ENCODE peak calls at places on chromosomes 13 and 19, in ten cellular contexts. One of them, this sample, is unnamed.

GRCh38 chr13:29884671-29885424 is 34.4 kb upstream of the UBL3 start:
- DNase-seq in body of pancreas: no peak
- DNase-seq in ovary: no peak
- DNase-seq in uterus: no peak
- DNase-seq in breast epithelium: no peak
- DNase-seq in gastrocnemius medialis: no peak
- DNase-seq in heart left ventricle: no peak
- DNase-seq in HepG2: peak; percentile 22
- DNase-seq in esophagus squamous epithelium: no peak
- DNase-seq in HCT116: no peak
- DNase-seq in this sample: no peak

GRCh38 chr13:109243311-109243951 is 543.0 kb downstream of the IRS2 start:
- DNase-seq in breast epithelium: peak; percentile 76
- DNase-seq in HCT116: peak; percentile 85
- DNase-seq in heart left ventricle: peak; percentile 68
- DNase-seq in gastrocnemius medialis: peak; percentile 72
- DNase-seq in HepG2: no peak
- DNase-seq in body of pancreas: no peak
- DNase-seq in esophagus squamous epithelium: no peak
- DNase-seq in ovary: no peak
- DNase-seq in uterus: no peak
- DNase-seq in this sample: no peak

GRCh38 chr13:69389899-69390298 is 717.7 kb upstream of the ATXN8OS start:
- DNase-seq in HCT116: no peak
- DNase-seq in breast epithelium: no peak
- DNase-seq in HepG2: no peak
- DNase-seq in heart left ventricle: no peak
- DNase-seq in esophagus squamous epithelium: no peak
- DNase-seq in ovary: no peak
- DNase-seq in uterus: no peak
- DNase-seq in body of pancreas: no peak
- DNase-seq in gastrocnemius medialis: no peak
- DNase-seq in this sample: no peak

GRCh38 chr13:38582133-38582532 is 104.7 kb upstream of the FREM2 start:
- DNase-seq in HCT116: no peak
- DNase-seq in body of pancreas: peak; percentile 8
- DNase-seq in uterus: no peak
- DNase-seq in breast epithelium: no peak
- DNase-seq in heart left ventricle: no peak
- DNase-seq in ovary: no peak
- DNase-seq in esophagus squamous epithelium: no peak
- DNase-seq in HepG2: peak; percentile 47
- DNase-seq in gastrocnemius medialis: no peak
- DNase-seq in this sample: peak; percentile 56

GRCh38 chr13:33186851-33187250 is 98.7 kb downstream of the STARD13 start:
- DNase-seq in HepG2: no peak
- DNase-seq in gastrocnemius medialis: no peak
- DNase-seq in breast epithelium: no peak
- DNase-seq in ovary: no peak
- DNase-seq in HCT116: no peak
- DNase-seq in uterus: no peak
- DNase-seq in esophagus squamous epithelium: no peak
- DNase-seq in heart left ventricle: no peak
- DNase-seq in body of pancreas: no peak
- DNase-seq in this sample: no peak

GRCh38 chr13:65985632-65986031 is 1244.5 kb downstream of the PCDH9 start:
- DNase-seq in gastrocnemius medialis: no peak
- DNase-seq in breast epithelium: no peak
- DNase-seq in esophagus squamous epithelium: no peak
- DNase-seq in HCT116: peak; percentile 67
- DNase-seq in ovary: no peak
- DNase-seq in HepG2: peak; percentile 16
- DNase-seq in heart left ventricle: no peak
- DNase-seq in body of pancreas: no peak
- DNase-seq in uterus: no peak
- DNase-seq in this sample: no peak

GRCh38 chr13:33135097-33135496 is 118.9 kb downstream of the KL start:
- DNase-seq in HepG2: no peak
- DNase-seq in breast epithelium: no peak
- DNase-seq in heart left ventricle: no peak
- DNase-seq in gastrocnemius medialis: no peak
- DNase-seq in body of pancreas: no peak
- DNase-seq in HCT116: no peak
- DNase-seq in esophagus squamous epithelium: no peak
- DNase-seq in uterus: no peak
- DNase-seq in ovary: no peak
- DNase-seq in this sample: no peak

GRCh38 chr13:51525567-51526165 is 58.6 kb upstream of the WDFY2 start:
- DNase-seq in ovary: no peak
- DNase-seq in HCT116: no peak
- DNase-seq in gastrocnemius medialis: no peak
- DNase-seq in heart left ventricle: no peak
- DNase-seq in body of pancreas: no peak
- DNase-seq in HepG2: no peak
- DNase-seq in breast epithelium: no peak
- DNase-seq in uterus: no peak
- DNase-seq in esophagus squamous epithelium: no peak
- DNase-seq in this sample: no peak

GRCh38 chr19:14349426-14349825 is 31.8 kb upstream of the ADGRE5 start:
- DNase-seq in esophagus squamous epithelium: no peak
- DNase-seq in gastrocnemius medialis: no peak
- DNase-seq in body of pancreas: no peak
- DNase-seq in heart left ventricle: no peak
- DNase-seq in HepG2: no peak
- DNase-seq in uterus: no peak
- DNase-seq in HCT116: no peak
- DNase-seq in breast epithelium: no peak
- DNase-seq in ovary: no peak
- DNase-seq in this sample: no peak

GRCh38 chr13:30142502-30143211 is 164.7 kb downstream of the KATNAL1 start:
- DNase-seq in uterus: peak; percentile 57
- DNase-seq in gastrocnemius medialis: peak; percentile 44
- DNase-seq in HCT116: peak; percentile 21
- DNase-seq in body of pancreas: peak; percentile 46
- DNase-seq in HepG2: peak; percentile 6
- DNase-seq in breast epithelium: peak; percentile 89
- DNase-seq in esophagus squamous epithelium: no peak
- DNase-seq in heart left ventricle: no peak
- DNase-seq in ovary: peak; percentile 47
- DNase-seq in this sample: no peak

GRCh38 chr19:58568731-58569130 is 4.4 kb downstream of the MZF1 start:
- DNase-seq in gastrocnemius medialis: no peak
- DNase-seq in esophagus squamous epithelium: no peak
- DNase-seq in HCT116: no peak
- DNase-seq in ovary: peak; percentile 17
- DNase-seq in uterus: peak; percentile 11
- DNase-seq in body of pancreas: no peak
- DNase-seq in HepG2: no peak
- DNase-seq in heart left ventricle: peak; percentile 23
- DNase-seq in breast epithelium: no peak
- DNase-seq in this sample: peak; percentile 6

GRCh38 chr19:38682195-38682867 is 34.9 kb downstream of the ACTN4 start:
- DNase-seq in body of pancreas: no peak
- DNase-seq in esophagus squamous epithelium: no peak
- DNase-seq in breast epithelium: no peak
- DNase-seq in ovary: no peak
- DNase-seq in HCT116: no peak
- DNase-seq in uterus: no peak
- DNase-seq in gastrocnemius medialis: no peak
- DNase-seq in HepG2: no peak
- DNase-seq in heart left ventricle: no peak
- DNase-seq in this sample: no peak
- H3K27ac ChIP-seq in body of pancreas: peak overlapping the region; percentile 98
- H3K27ac ChIP-seq in esophagus squamous epithelium: peak overlapping the region; percentile 98
- H3K27ac ChIP-seq in breast epithelium: peak overlapping the region; percentile 99
- H3K27ac ChIP-seq in ovary: no peak overlapping the region
- H3K27ac ChIP-seq in HCT116: peak overlapping the region; percentile 98
- H3K27ac ChIP-seq in uterus: peak overlapping the region; percentile 95
- H3K27ac ChIP-seq in gastrocnemius medialis: peak overlapping the region; percentile 95
- H3K27ac ChIP-seq in HepG2: peak overlapping the region; percentile 85
- H3K27ac ChIP-seq in heart left ventricle: peak overlapping the region; percentile 93
- H3K27ac ChIP-seq in this sample: peak overlapping the region; percentile 90

DNA sequence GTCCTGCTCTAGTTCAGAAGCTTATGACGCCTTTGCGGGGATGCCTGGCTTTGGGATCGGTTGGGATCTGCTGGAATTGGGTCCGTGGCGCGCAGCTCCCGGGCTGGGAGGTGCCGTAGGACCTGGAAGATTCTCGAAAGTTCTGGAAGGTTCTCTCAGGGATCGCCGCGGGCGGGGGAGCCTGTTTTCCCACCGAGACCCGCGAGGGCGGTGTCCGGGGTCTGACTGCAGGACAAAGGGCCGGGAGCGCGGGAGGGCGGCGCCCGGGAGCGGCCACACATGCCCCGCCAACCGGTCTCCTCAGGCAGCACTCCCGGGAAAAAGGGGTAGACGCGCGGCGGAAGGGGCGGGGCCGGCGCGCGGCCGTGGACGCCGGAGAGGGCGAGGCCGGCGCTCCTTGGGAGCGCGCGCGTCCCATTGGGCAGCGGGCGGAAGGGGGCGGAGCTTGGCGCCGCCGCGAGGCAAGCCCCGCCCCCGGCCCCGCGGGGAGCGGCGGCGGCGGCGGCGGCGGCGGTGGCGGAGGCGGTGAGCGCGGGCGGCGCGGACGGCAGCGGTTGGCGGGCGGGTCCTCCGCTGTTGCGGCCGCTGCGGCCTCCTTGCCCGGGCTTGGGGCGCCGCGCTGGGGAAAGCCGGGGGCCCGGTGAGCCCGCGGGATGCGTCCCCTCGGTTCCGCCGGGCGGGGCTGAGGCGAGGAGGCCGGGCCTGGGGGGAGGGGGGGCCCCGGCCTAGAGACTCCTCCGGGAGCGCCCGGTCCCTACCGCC is 29.0 kb upstream of the NDUFS7 start:
- DNase-seq in esophagus squamous epithelium: no peak
- DNase-seq in body of pancreas: peak; percentile 93
- DNase-seq in uterus: peak; percentile 90
- DNase-seq in HepG2: peak; percentile 82
- DNase-seq in heart left ventricle: peak; percentile 91
- DNase-seq in ovary: peak; percentile 94
- DNase-seq in HCT116: peak; percentile 60
- DNase-seq in breast epithelium: peak; percentile 84
- DNase-seq in gastrocnemius medialis: peak; percentile 90
- DNase-seq in this sample: peak; percentile 83
- TF ChIP-seq POLR2A in esophagus squamous epithelium: no peak
- TF ChIP-seq POLR2A in body of pancreas: peak; percentile 75
- TF ChIP-seq POLR2A in uterus: peak; percentile 64
- TF ChIP-seq POLR2A in HepG2: peak; percentile 41
- TF ChIP-seq POLR2A in heart left ventricle: peak; percentile 92
- TF ChIP-seq POLR2A in ovary: peak; percentile 17
- TF ChIP-seq POLR2A in HCT116: peak; percentile 79
- TF ChIP-seq POLR2A in breast epithelium: peak; percentile 44
- TF ChIP-seq POLR2A in gastrocnemius medialis: peak; percentile 79
- TF ChIP-seq POLR2A in this sample: peak; percentile 78

GRCh38 chr13:24038405-24038804 is 122.1 kb upstream of the SPATA13 start:
- DNase-seq in uterus: no peak
- DNase-seq in HCT116: no peak
- DNase-seq in ovary: no peak
- DNase-seq in heart left ventricle: no peak
- DNase-seq in esophagus squamous epithelium: no peak
- DNase-seq in gastrocnemius medialis: no peak
- DNase-seq in breast epithelium: no peak
- DNase-seq in HepG2: no peak
- DNase-seq in body of pancreas: no peak
- DNase-seq in this sample: no peak
- H3K27ac ChIP-seq in uterus: peak overlapping the region; percentile 20
- H3K27ac ChIP-seq in HCT116: no peak overlapping the region
- H3K27ac ChIP-seq in ovary: peak overlapping the region; percentile 15
- H3K27ac ChIP-seq in heart left ventricle: no peak overlapping the region
- H3K27ac ChIP-seq in esophagus squamous epithelium: peak overlapping the region; percentile 46
- H3K27ac ChIP-seq in gastrocnemius medialis: no peak overlapping the region
- H3K27ac ChIP-seq in breast epithelium: peak overlapping the region; percentile 84
- H3K27ac ChIP-seq in HepG2: no peak overlapping the region
- H3K27ac ChIP-seq in body of pancreas: peak overlapping the region; percentile 30
- H3K27ac ChIP-seq in this sample: peak overlapping the region; percentile 61

GRCh38 chr19:49496574-49497008 is 357 bp downstream of the RPS11 start:
- DNase-seq in body of pancreas: no peak
- DNase-seq in ovary: no peak
- DNase-seq in uterus: no peak
- DNase-seq in heart left ventricle: no peak
- DNase-seq in breast epithelium: no peak
- DNase-seq in HCT116: no peak
- DNase-seq in esophagus squamous epithelium: no peak
- DNase-seq in gastrocnemius medialis: no peak
- DNase-seq in HepG2: no peak
- DNase-seq in this sample: no peak
- TF ChIP-seq POLR2A in body of pancreas: no peak
- TF ChIP-seq POLR2A in ovary: no peak
- TF ChIP-seq POLR2A in uterus: no peak
- TF ChIP-seq POLR2A in heart left ventricle: peak; percentile 2
- TF ChIP-seq POLR2A in breast epithelium: peak; percentile 3
- TF ChIP-seq POLR2A in HCT116: no peak
- TF ChIP-seq POLR2A in esophagus squamous epithelium: no peak
- TF ChIP-seq POLR2A in gastrocnemius medialis: no peak
- TF ChIP-seq POLR2A in HepG2: no peak
- TF ChIP-seq POLR2A in this sample: no peak

DNA sequence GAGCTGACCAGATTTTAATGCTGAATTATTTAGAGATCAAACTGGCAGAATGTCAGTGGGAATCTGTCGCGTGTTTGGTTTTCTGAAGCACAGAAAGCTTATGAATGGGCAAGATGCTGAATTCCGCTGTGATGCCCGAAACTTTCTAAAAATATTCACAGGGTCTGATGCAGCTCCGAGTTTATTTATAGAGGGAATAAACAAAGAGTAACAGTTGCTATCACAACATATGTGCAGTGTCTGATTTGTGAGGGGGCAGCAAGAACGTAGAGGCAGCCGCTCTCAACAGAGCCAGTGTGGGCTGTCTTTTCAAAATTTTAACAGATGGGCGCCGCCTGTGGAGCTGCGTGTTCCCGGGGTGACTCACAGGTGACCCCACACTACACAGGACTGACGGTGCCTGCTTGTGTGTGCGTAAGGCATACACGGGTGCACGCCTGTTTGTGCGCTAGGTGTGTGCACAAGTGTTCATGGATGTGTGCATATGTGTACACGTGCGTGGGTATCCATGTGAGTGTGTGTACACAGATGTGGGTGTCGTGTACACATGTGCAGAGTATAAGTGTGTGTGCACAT is 92.8 kb upstream of the SOX1 start:
- DNase-seq in body of pancreas: no peak
- DNase-seq in HepG2: no peak
- DNase-seq in esophagus squamous epithelium: no peak
- DNase-seq in HCT116: no peak
- DNase-seq in ovary: no peak
- DNase-seq in uterus: no peak
- DNase-seq in breast epithelium: no peak
- DNase-seq in gastrocnemius medialis: no peak
- DNase-seq in heart left ventricle: no peak
- DNase-seq in this sample: no peak
- H3K27ac ChIP-seq in body of pancreas: no peak overlapping the region
- H3K27ac ChIP-seq in HepG2: no peak overlapping the region
- H3K27ac ChIP-seq in esophagus squamous epithelium: no peak overlapping the region
- H3K27ac ChIP-seq in HCT116: no peak overlapping the region
- H3K27ac ChIP-seq in ovary: no peak overlapping the region
- H3K27ac ChIP-seq in uterus: no peak overlapping the region
- H3K27ac ChIP-seq in breast epithelium: no peak overlapping the region
- H3K27ac ChIP-seq in gastrocnemius medialis: no peak overlapping the region
- H3K27ac ChIP-seq in heart left ventricle: no peak overlapping the region
- H3K27ac ChIP-seq in this sample: no peak overlapping the region